ENCODE peak calls at places on chromosomes 7 and 10, in seven cellular contexts. One of them, this sample, is unnamed.

GRCh38 chr7:50711271-50712175 is 71.2 kb downstream of the GRB10 start:
- DNase-seq in endodermal cell: no peak
- DNase-seq in sigmoid colon: peak
- DNase-seq in NB4: no peak
- DNase-seq in cardiac muscle cell: no peak
- DNase-seq in GM23338: no peak
- DNase-seq in pancreas: no peak
- DNase-seq in this sample: no peak

GRCh38 chr7:30522163-30522562 is 17.5 kb upstream of the GGCT start:
- DNase-seq in pancreas: no peak
- DNase-seq in NB4: no peak
- DNase-seq in endodermal cell: no peak
- DNase-seq in sigmoid colon: no peak
- DNase-seq in GM23338: no peak
- DNase-seq in cardiac muscle cell: no peak
- DNase-seq in this sample: no peak

GRCh38 chr10:118373786-118374185 is 31.7 kb upstream of the FAM204A start:
- DNase-seq in pancreas: no peak
- DNase-seq in cardiac muscle cell: no peak
- DNase-seq in GM23338: no peak
- DNase-seq in endodermal cell: no peak
- DNase-seq in NB4: no peak
- DNase-seq in sigmoid colon: no peak
- DNase-seq in this sample: no peak

GRCh38 chr7:33959676-33960075 is 54.3 kb downstream of the BMPER start:
- DNase-seq in cardiac muscle cell: no peak
- DNase-seq in NB4: no peak
- DNase-seq in endodermal cell: no peak
- DNase-seq in GM23338: no peak
- DNase-seq in pancreas: no peak
- DNase-seq in sigmoid colon: no peak
- DNase-seq in this sample: no peak

GRCh38 chr10:35822316-35822715 is 180.2 kb upstream of the FZD8 start:
- DNase-seq in pancreas: no peak
- DNase-seq in endodermal cell: peak
- DNase-seq in sigmoid colon: peak
- DNase-seq in GM23338: peak
- DNase-seq in cardiac muscle cell: peak
- DNase-seq in NB4: peak
- DNase-seq in this sample: peak

GRCh38 chr7:6425948-6426347 is 21.8 kb downstream of the DAGLB start:
- DNase-seq in pancreas: no peak
- DNase-seq in NB4: no peak
- DNase-seq in endodermal cell: no peak
- DNase-seq in GM23338: no peak
- DNase-seq in sigmoid colon: no peak
- DNase-seq in cardiac muscle cell: no peak
- DNase-seq in this sample: no peak

GRCh38 chr10:51109821-51110533 is 35.7 kb downstream of the PRKG1 start:
- DNase-seq in sigmoid colon: no peak
- DNase-seq in GM23338: no peak
- DNase-seq in NB4: no peak
- DNase-seq in pancreas: no peak
- DNase-seq in endodermal cell: no peak
- DNase-seq in cardiac muscle cell: no peak
- DNase-seq in this sample: no peak

GRCh38 chr7:13633857-13634256 is 355.6 kb downstream of the ETV1 start:
- DNase-seq in sigmoid colon: no peak
- DNase-seq in cardiac muscle cell: no peak
- DNase-seq in GM23338: no peak
- DNase-seq in endodermal cell: no peak
- DNase-seq in NB4: no peak
- DNase-seq in pancreas: no peak
- DNase-seq in this sample: no peak

GRCh38 chr7:40772096-40772495 is 637.3 kb downstream of the SUGCT start:
- DNase-seq in endodermal cell: no peak
- DNase-seq in sigmoid colon: no peak
- DNase-seq in pancreas: no peak
- DNase-seq in GM23338: no peak
- DNase-seq in NB4: no peak
- DNase-seq in cardiac muscle cell: no peak
- DNase-seq in this sample: no peak

GRCh38 chr10:124916098-124916584 is 25.8 kb upstream of the ZRANB1 start:
- DNase-seq in sigmoid colon: no peak
- DNase-seq in GM23338: peak
- DNase-seq in pancreas: no peak
- DNase-seq in cardiac muscle cell: no peak
- DNase-seq in endodermal cell: no peak
- DNase-seq in NB4: peak
- DNase-seq in this sample: no peak

DNA sequence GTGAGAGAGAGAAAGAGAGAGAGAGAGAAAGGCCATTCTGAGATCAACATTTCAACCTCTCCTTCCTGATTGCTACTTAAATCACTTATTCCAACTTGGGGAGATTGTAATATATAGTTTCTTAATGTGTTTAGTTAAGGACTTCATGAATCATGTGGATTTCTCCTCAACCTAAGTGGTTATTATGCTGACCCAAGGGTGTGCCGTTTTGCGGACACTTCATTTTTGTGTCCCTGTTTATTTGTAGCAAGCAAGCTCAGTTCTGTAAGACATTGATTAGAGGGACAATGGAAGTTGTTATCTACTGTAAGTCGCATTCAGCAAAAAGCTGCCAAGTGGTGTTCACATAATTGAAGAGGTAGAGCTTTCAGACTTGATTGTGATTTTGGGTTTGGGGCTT is 20.0 kb upstream of the COL1A2 start:
- DNase-seq in pancreas: no peak
- DNase-seq in cardiac muscle cell: no peak
- DNase-seq in NB4: no peak
- DNase-seq in endodermal cell: peak
- DNase-seq in GM23338: no peak
- DNase-seq in sigmoid colon: no peak
- DNase-seq in this sample: no peak
- H3K4me3 ChIP-seq in pancreas: no peak
- H3K4me3 ChIP-seq in cardiac muscle cell: no peak
- H3K4me3 ChIP-seq in NB4: no peak
- H3K4me3 ChIP-seq in endodermal cell: peak
- H3K4me3 ChIP-seq in GM23338: peak
- H3K4me3 ChIP-seq in sigmoid colon: no peak
- H3K4me3 ChIP-seq in this sample: no peak

DNA sequence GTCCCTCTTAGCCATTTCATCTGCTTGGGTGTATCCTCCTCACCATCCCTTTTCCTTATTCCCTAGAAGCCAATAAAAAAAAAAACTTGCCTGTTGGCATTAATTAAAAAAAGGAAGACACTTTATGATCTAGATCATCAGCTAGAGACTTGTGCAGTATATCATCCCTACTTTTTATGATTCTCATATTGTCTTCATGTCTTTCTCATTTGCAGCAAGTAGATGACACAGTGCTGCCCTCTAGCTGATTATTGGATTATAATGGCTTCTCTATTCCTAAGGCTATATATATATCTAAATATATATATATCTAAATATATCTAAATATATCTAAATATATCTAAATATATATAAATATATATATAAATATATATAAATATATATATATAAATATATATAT is 272.4 kb upstream of the LRGUK start:
- DNase-seq in pancreas: no peak
- DNase-seq in cardiac muscle cell: peak
- DNase-seq in GM23338: peak
- DNase-seq in NB4: peak
- DNase-seq in endodermal cell: no peak
- DNase-seq in sigmoid colon: no peak
- DNase-seq in this sample: no peak
- TF ChIP-seq CTCF in pancreas: no peak
- TF ChIP-seq CTCF in cardiac muscle cell: peak
- TF ChIP-seq CTCF in GM23338: peak
- TF ChIP-seq CTCF in NB4: peak
- TF ChIP-seq CTCF in endodermal cell: peak
- TF ChIP-seq CTCF in sigmoid colon: no peak
- TF ChIP-seq CTCF in this sample: no peak

DNA sequence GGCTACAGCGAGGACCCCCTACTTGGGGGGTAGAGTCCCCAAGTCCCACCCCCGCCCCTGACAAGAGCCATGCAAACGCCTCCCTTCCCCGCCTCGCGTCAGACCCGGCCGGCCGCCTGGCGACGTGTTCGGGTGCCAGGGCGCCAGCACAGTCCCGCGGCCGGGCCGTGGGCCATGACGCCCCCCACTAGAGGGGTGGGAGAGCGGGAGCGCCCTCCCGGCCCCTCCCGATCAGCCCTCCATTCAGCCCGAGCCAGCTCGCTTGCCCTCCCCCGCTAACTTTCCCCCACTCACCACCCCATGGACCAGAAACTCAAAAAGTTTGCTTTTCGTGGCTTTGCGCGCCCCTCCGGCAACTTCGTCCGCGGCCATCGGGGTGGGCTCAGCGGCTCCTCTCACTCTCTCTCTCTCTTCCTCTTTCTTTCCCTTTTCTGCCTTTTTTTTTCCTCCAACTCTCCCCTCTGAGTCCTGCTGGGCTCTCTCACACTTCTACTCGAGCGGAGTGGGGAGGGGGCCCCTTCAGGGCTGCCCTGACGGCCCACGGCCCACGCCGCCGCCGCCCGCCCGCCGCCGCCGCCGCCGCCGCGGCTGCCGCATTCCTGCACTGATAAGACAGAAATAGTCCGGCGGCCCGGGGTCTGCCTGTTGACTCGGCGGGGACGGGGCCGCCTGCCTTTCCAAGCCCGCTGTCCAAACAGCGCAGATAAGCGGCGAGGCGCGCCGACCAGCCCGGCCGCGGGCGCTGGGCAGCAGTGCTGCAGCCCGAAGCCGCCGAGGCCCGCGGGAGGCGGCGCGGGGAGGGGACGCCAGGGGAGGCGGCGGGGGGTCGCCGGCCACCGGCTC is at the start of gene SMARCD3:
- DNase-seq in NB4: peak
- DNase-seq in endodermal cell: peak
- DNase-seq in cardiac muscle cell: peak
- DNase-seq in sigmoid colon: peak
- DNase-seq in pancreas: peak
- DNase-seq in GM23338: peak
- DNase-seq in this sample: peak
- H3K4me3 ChIP-seq in NB4: peak
- H3K4me3 ChIP-seq in endodermal cell: peak
- H3K4me3 ChIP-seq in cardiac muscle cell: peak
- H3K4me3 ChIP-seq in sigmoid colon: peak
- H3K4me3 ChIP-seq in pancreas: peak
- H3K4me3 ChIP-seq in GM23338: peak
- H3K4me3 ChIP-seq in this sample: peak

GRCh38 chr10:114304566-114305421 is 65.7 kb downstream of the VWA2 start:
- DNase-seq in GM23338: peak
- DNase-seq in NB4: peak
- DNase-seq in cardiac muscle cell: peak
- DNase-seq in pancreas: peak
- DNase-seq in sigmoid colon: peak
- DNase-seq in endodermal cell: peak
- DNase-seq in this sample: no peak
- TF ChIP-seq CTCF in GM23338: peak
- TF ChIP-seq CTCF in NB4: peak
- TF ChIP-seq CTCF in cardiac muscle cell: peak
- TF ChIP-seq CTCF in pancreas: no peak
- TF ChIP-seq CTCF in sigmoid colon: peak
- TF ChIP-seq CTCF in endodermal cell: peak
- TF ChIP-seq CTCF in this sample: peak

This sample was measured in dorsolateral prefrontal cortex.